ENCODE peak calls at places on chromosomes 7 and 10, in six cellular contexts. One of them, this sample, is unnamed. For H3K4me1, the result is how much of the 10 kb centered on the place peaks cover.

GRCh38 chr10:92486637-92487036 is 87.3 kb downstream of the IDE start:
- DNase-seq in CD8-positive, alpha-beta memory T cell: no peak
- DNase-seq in prostate gland: no peak
- DNase-seq in fibroblast of lung: peak
- DNase-seq in HepG2: no peak
- DNase-seq in cardiac muscle cell: no peak
- DNase-seq in this sample: no peak

GRCh38 chr7:50733552-50733951 is 49.1 kb downstream of the GRB10 start:
- DNase-seq in HepG2: peak
- DNase-seq in cardiac muscle cell: no peak
- DNase-seq in fibroblast of lung: peak
- DNase-seq in CD8-positive, alpha-beta memory T cell: no peak
- DNase-seq in prostate gland: no peak
- DNase-seq in this sample: no peak

GRCh38 chr10:14839305-14839695 is 1.2 kb downstream of the HSPA14 start:
- DNase-seq in prostate gland: no peak
- DNase-seq in HepG2: no peak
- DNase-seq in cardiac muscle cell: no peak
- DNase-seq in CD8-positive, alpha-beta memory T cell: no peak
- DNase-seq in fibroblast of lung: no peak
- DNase-seq in this sample: no peak

GRCh38 chr7:98395481-98395880 is 5.4 kb downstream of the BAIAP2L1 start:
- DNase-seq in cardiac muscle cell: no peak
- DNase-seq in HepG2: no peak
- DNase-seq in prostate gland: no peak
- DNase-seq in CD8-positive, alpha-beta memory T cell: no peak
- DNase-seq in fibroblast of lung: no peak
- DNase-seq in this sample: no peak

GRCh38 chr7:71942115-71942514 is 470.0 kb downstream of the CALN1 start:
- DNase-seq in cardiac muscle cell: no peak
- DNase-seq in CD8-positive, alpha-beta memory T cell: no peak
- DNase-seq in HepG2: no peak
- DNase-seq in prostate gland: no peak
- DNase-seq in fibroblast of lung: no peak
- DNase-seq in this sample: no peak

GRCh38 chr7:69674701-69675182 is 76.5 kb downstream of the AUTS2 start:
- DNase-seq in HepG2: no peak
- DNase-seq in CD8-positive, alpha-beta memory T cell: no peak
- DNase-seq in prostate gland: peak
- DNase-seq in fibroblast of lung: no peak
- DNase-seq in cardiac muscle cell: no peak
- DNase-seq in this sample: no peak

GRCh38 chr7:158329014-158329610 is 258.5 kb downstream of the PTPRN2 start:
- DNase-seq in CD8-positive, alpha-beta memory T cell: no peak
- DNase-seq in cardiac muscle cell: no peak
- DNase-seq in prostate gland: no peak
- DNase-seq in HepG2: no peak
- DNase-seq in fibroblast of lung: no peak
- DNase-seq in this sample: no peak

GRCh38 chr10:33238643-33239042 is 95.8 kb downstream of the NRP1 start:
- DNase-seq in CD8-positive, alpha-beta memory T cell: no peak
- DNase-seq in cardiac muscle cell: no peak
- DNase-seq in prostate gland: no peak
- DNase-seq in fibroblast of lung: peak
- DNase-seq in HepG2: no peak
- DNase-seq in this sample: no peak

GRCh38 chr7:127986581-127987461 is 44.4 kb downstream of the LRRC4 start:
- DNase-seq in CD8-positive, alpha-beta memory T cell: no peak
- DNase-seq in cardiac muscle cell: peak
- DNase-seq in fibroblast of lung: no peak
- DNase-seq in HepG2: no peak
- DNase-seq in prostate gland: no peak
- DNase-seq in this sample: peak

GRCh38 chr10:87816163-87816841 is 1.7 kb downstream of the ATAD1 start:
- DNase-seq in fibroblast of lung: no peak
- DNase-seq in CD8-positive, alpha-beta memory T cell: no peak
- DNase-seq in prostate gland: no peak
- DNase-seq in HepG2: no peak
- DNase-seq in cardiac muscle cell: no peak
- DNase-seq in this sample: no peak

GRCh38 chr10:114544045-114544659 is 113.9 kb downstream of the ABLIM1 start:
- DNase-seq in fibroblast of lung: no peak
- DNase-seq in prostate gland: no peak
- DNase-seq in cardiac muscle cell: no peak
- DNase-seq in CD8-positive, alpha-beta memory T cell: peak
- DNase-seq in HepG2: no peak
- DNase-seq in this sample: no peak

GRCh38 chr7:47757946-47758371 is 176.0 kb upstream of the TNS3 start:
- DNase-seq in prostate gland: peak
- DNase-seq in HepG2: no peak
- DNase-seq in fibroblast of lung: peak
- DNase-seq in CD8-positive, alpha-beta memory T cell: no peak
- DNase-seq in cardiac muscle cell: no peak
- DNase-seq in this sample: peak

GRCh38 chr7:138881578-138882188 is 83.7 kb upstream of the ATP6V0A4 start:
- DNase-seq in CD8-positive, alpha-beta memory T cell: no peak
- DNase-seq in HepG2: no peak
- DNase-seq in prostate gland: no peak
- DNase-seq in fibroblast of lung: no peak
- DNase-seq in cardiac muscle cell: no peak
- DNase-seq in this sample: no peak
- H3K27ac ChIP-seq in CD8-positive, alpha-beta memory T cell: no peak
- H3K27ac ChIP-seq in HepG2: no peak
- H3K27ac ChIP-seq in prostate gland: no peak
- H3K27ac ChIP-seq in fibroblast of lung: no peak
- H3K27ac ChIP-seq in cardiac muscle cell: no peak
- H3K27ac ChIP-seq in this sample: peak

DNA sequence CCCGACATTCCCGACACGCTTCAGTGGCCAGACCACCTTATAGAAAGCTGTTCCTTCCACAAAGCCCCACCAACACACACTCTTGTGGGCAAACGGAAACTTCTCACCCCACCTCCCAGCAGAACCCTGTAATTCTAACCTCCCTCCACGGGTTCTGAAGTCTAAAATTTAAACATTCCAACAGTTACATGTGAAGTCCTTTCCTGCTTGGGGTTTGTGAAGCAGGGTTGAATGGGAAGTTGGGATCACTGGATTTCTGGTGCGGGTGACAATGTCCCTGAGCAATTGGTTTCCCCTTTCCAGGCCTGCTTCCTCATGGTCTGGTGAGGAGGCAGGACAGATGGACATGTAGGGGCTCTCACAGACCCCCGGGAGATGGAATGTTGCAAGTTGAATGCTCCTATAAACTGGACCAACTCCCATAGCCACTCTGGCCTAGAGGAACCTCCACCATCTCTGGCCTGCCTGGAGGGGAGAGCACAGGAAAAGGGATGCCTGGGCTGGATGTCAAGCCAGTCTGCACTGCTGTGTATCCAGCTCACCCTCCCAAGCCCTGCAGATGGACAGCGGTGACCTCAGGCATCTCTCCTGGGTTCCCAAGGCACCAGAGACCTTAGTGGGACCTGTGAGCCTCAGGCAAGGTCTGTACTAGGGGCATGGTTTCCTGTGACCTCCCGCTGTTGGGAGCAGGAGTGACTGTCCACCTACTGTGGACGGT is 11.3 kb downstream of the PDAP1 start:
- DNase-seq in fibroblast of lung: no peak
- DNase-seq in prostate gland: no peak
- DNase-seq in cardiac muscle cell: no peak
- DNase-seq in HepG2: no peak
- DNase-seq in CD8-positive, alpha-beta memory T cell: no peak
- DNase-seq in this sample: no peak
- H3K4me1 ChIP-seq in fibroblast of lung: under half
- H3K4me1 ChIP-seq in prostate gland: under half
- H3K4me1 ChIP-seq in cardiac muscle cell: under half
- H3K4me1 ChIP-seq in HepG2: under half
- H3K4me1 ChIP-seq in CD8-positive, alpha-beta memory T cell: under half
- H3K4me1 ChIP-seq in this sample: under half

GRCh38 chr7:3210531-3210930 is 90.5 kb upstream of the SDK1 start:
- DNase-seq in CD8-positive, alpha-beta memory T cell: no peak
- DNase-seq in prostate gland: no peak
- DNase-seq in HepG2: no peak
- DNase-seq in fibroblast of lung: no peak
- DNase-seq in cardiac muscle cell: peak
- DNase-seq in this sample: no peak
- H3K4me3 ChIP-seq in CD8-positive, alpha-beta memory T cell: no peak
- H3K4me3 ChIP-seq in prostate gland: no peak
- H3K4me3 ChIP-seq in HepG2: no peak
- H3K4me3 ChIP-seq in fibroblast of lung: no peak
- H3K4me3 ChIP-seq in cardiac muscle cell: no peak
- H3K4me3 ChIP-seq in this sample: no peak

DNA sequence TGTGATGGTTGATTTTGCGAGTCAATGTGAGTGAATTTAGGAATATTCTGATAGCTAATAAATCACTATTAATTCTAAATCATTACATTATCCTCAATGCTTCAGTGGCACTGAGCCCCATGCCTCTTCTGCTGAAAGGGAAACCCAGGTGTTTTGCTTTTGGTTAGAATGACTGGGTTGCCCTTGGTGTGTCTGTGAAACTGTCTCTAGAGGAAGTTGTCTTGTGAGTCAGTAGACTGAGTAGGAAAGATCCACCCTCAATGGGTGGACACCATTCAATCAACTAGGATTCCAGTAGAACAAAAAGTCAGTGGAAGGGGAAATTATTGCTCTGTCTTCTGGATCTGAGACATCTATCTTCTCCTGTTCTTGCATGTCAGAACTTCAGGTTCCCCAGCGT is 472.4 kb downstream of the ANKRD7 start:
- DNase-seq in HepG2: no peak
- DNase-seq in CD8-positive, alpha-beta memory T cell: no peak
- DNase-seq in prostate gland: no peak
- DNase-seq in fibroblast of lung: no peak
- DNase-seq in cardiac muscle cell: no peak
- DNase-seq in this sample: no peak
- H3K27ac ChIP-seq in HepG2: no peak
- H3K27ac ChIP-seq in CD8-positive, alpha-beta memory T cell: no peak
- H3K27ac ChIP-seq in prostate gland: no peak
- H3K27ac ChIP-seq in fibroblast of lung: no peak
- H3K27ac ChIP-seq in cardiac muscle cell: no peak
- H3K27ac ChIP-seq in this sample: no peak

DNA sequence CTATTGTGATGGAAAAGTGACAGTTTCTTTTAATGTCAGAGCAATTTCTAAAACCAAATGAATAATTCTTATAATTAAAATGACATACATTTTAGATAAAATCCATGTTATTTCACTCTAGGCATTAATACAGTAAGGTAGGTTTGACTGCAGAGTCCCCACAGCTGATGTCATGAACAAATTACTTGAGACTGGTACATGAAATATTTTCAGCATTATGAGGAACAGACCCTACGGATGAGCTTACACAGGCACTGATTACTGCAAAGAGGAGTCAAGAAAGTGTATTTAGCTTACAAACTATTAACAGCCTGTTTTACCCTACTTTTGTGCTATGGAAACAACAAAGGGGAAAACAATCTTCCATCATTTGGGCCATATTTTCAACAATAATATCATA is 8.9 kb downstream of the COL1A2 start:
- DNase-seq in fibroblast of lung: no peak
- DNase-seq in HepG2: no peak
- DNase-seq in CD8-positive, alpha-beta memory T cell: no peak
- DNase-seq in cardiac muscle cell: no peak
- DNase-seq in prostate gland: no peak
- DNase-seq in this sample: no peak
- H3K4me1 ChIP-seq in fibroblast of lung: under half
- H3K4me1 ChIP-seq in HepG2: under half
- H3K4me1 ChIP-seq in CD8-positive, alpha-beta memory T cell: under half
- H3K4me1 ChIP-seq in cardiac muscle cell: under half
- H3K4me1 ChIP-seq in prostate gland: under half
- H3K4me1 ChIP-seq in this sample: under half

GRCh38 chr10:71260622-71261325 is 48.4 kb downstream of the UNC5B start:
- DNase-seq in HepG2: no peak
- DNase-seq in CD8-positive, alpha-beta memory T cell: no peak
- DNase-seq in prostate gland: no peak
- DNase-seq in cardiac muscle cell: peak
- DNase-seq in fibroblast of lung: peak
- DNase-seq in this sample: peak

GRCh38 chr10:71258046-71258445 is 45.7 kb downstream of the UNC5B start:
- DNase-seq in cardiac muscle cell: no peak
- DNase-seq in fibroblast of lung: no peak
- DNase-seq in prostate gland: no peak
- DNase-seq in CD8-positive, alpha-beta memory T cell: no peak
- DNase-seq in HepG2: no peak
- DNase-seq in this sample: no peak

GRCh38 chr10:71259282-71259681 is 46.9 kb downstream of the UNC5B start:
- DNase-seq in CD8-positive, alpha-beta memory T cell: no peak
- DNase-seq in cardiac muscle cell: no peak
- DNase-seq in prostate gland: no peak
- DNase-seq in HepG2: no peak
- DNase-seq in fibroblast of lung: no peak
- DNase-seq in this sample: no peak

GRCh38 chr10:71258446-71259145 is 46.2 kb downstream of the UNC5B start:
- DNase-seq in HepG2: no peak
- DNase-seq in fibroblast of lung: no peak
- DNase-seq in cardiac muscle cell: no peak
- DNase-seq in CD8-positive, alpha-beta memory T cell: no peak
- DNase-seq in prostate gland: no peak
- DNase-seq in this sample: no peak

DNA sequence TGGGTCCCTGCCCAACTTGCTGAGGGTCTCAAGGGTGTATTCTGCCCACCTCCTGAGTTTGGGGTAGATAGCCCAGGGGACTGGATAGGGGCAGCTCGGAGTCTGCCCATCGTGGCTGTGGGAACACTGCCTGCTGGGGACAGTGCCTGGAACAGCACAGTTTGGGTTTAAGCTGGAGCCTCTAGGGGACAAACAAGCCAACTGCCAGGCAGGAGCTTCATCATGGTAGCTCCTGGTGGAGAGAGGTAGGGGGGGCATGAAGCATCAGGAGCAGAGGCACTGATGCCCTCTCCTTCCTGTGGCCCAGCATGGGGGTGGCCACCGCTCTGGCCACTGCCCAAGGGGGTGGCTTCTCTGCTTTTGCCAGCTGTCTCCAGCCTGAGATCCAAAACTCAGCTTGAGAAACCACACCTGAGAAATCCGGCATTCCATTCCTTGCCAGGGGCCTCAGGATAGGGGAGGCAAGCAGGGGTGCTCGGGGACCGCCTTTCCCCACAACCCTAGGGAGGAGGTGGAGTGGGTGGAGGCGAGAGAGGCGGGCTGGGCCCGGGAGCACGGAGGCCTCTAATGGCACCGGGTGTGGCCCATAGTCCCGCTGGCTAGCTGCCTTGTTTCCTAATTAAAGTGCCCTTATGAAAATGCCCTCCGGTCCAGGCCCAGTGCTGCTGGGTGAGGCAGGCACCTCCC is 47.6 kb downstream of the UNC5B start:
- DNase-seq in CD8-positive, alpha-beta memory T cell: no peak
- DNase-seq in prostate gland: peak
- DNase-seq in cardiac muscle cell: no peak
- DNase-seq in HepG2: no peak
- DNase-seq in fibroblast of lung: no peak
- DNase-seq in this sample: no peak
- H3K4me3 ChIP-seq in CD8-positive, alpha-beta memory T cell: no peak
- H3K4me3 ChIP-seq in prostate gland: no peak
- H3K4me3 ChIP-seq in cardiac muscle cell: no peak
- H3K4me3 ChIP-seq in HepG2: no peak
- H3K4me3 ChIP-seq in fibroblast of lung: no peak
- H3K4me3 ChIP-seq in this sample: no peak

GRCh38 chr7:151211155-151211772 is 976 bp upstream of the H2BK1 start:
- DNase-seq in prostate gland: no peak
- DNase-seq in cardiac muscle cell: no peak
- DNase-seq in HepG2: no peak
- DNase-seq in fibroblast of lung: no peak
- DNase-seq in CD8-positive, alpha-beta memory T cell: no peak
- DNase-seq in this sample: no peak
- H3K27ac ChIP-seq in prostate gland: no peak
- H3K27ac ChIP-seq in cardiac muscle cell: no peak
- H3K27ac ChIP-seq in HepG2: no peak
- H3K27ac ChIP-seq in fibroblast of lung: no peak
- H3K27ac ChIP-seq in CD8-positive, alpha-beta memory T cell: no peak
- H3K27ac ChIP-seq in this sample: no peak